ENCODE peak calls at places on chromosome 3, in ten cellular contexts. O, D, R, Y, X, V, U, L, T and N are unnamed samples.

GRCh38 chr3:178381555-178381954 is 154.7 kb upstream of the KCNMB2 start:
- DNase-seq in O (no peak), D (no peak), R (peak), Y (no peak), X (no peak), V (no peak), U (no peak), L (no peak), T (no peak), N (no peak)

GRCh38 chr3:189685854-189686253 is 54.7 kb downstream of the TP63 start:
- DNase-seq in O (no peak), D (no peak), R (peak), Y (no peak), X (peak), V (no peak), U (no peak), L (peak), T (peak), N (no peak)

GRCh38 chr3:176690470-176690869 is 506.8 kb downstream of the TBL1XR1 start:
- DNase-seq in O (no peak), D (no peak), R (no peak), Y (no peak), X (no peak), V (no peak), U (no peak), L (no peak), T (no peak), N (no peak)

GRCh38 chr3:193780810-193781472 is 187.9 kb downstream of the OPA1 start:
- DNase-seq in O (no peak), D (peak), R (peak), Y (no peak), X (peak), V (peak), U (peak), L (peak), T (peak), N (no peak)

GRCh38 chr3:108073712-108074431 is 17.0 kb downstream of the CD47 start:
- DNase-seq in O (no peak), D (no peak), R (peak), Y (no peak), X (no peak), V (no peak), U (no peak), L (no peak), T (no peak), N (no peak)

GRCh38 chr3:33440328-33440577 is at the start of gene UBP1:
- DNase-seq in O (no peak), D (no peak), R (no peak), Y (no peak), X (no peak), V (peak), U (peak), L (no peak), T (no peak), N (no peak)

GRCh38 chr3:183490653-183491052 is 62.2 kb upstream of the MCF2L2 start:
- DNase-seq in O (no peak), D (no peak), R (peak), Y (no peak), X (no peak), V (no peak), U (no peak), L (no peak), T (no peak), N (no peak)

GRCh38 chr3:170054204-170054603 is 16.4 kb downstream of the GPR160 start:
- DNase-seq in O (no peak), D (no peak), R (no peak), Y (no peak), X (no peak), V (no peak), U (no peak), L (no peak), T (no peak), N (no peak)

GRCh38 chr3:122100591-122101491 is 45.7 kb downstream of the CD86 start:
- DNase-seq in O (peak), D (no peak), R (peak), Y (peak), X (no peak), V (no peak), U (peak), L (peak), T (no peak), N (no peak)

GRCh38 chr3:144112437-144112836 is 140.8 kb downstream of the DIPK2A start:
- DNase-seq in O (no peak), D (no peak), R (no peak), Y (no peak), X (no peak), V (no peak), U (no peak), L (no peak), T (no peak), N (no peak)

GRCh38 chr3:10245313-10245712 is 2.9 kb upstream of the TATDN2 start:
- DNase-seq in O (no peak), D (no peak), R (no peak), Y (no peak), X (no peak), V (no peak), U (no peak), L (no peak), T (no peak), N (no peak)

GRCh38 chr3:143201066-143201465 is 81.5 kb downstream of the CHST2 start:
- DNase-seq in O (no peak), D (no peak), R (no peak), Y (no peak), X (no peak), V (no peak), U (no peak), L (no peak), T (no peak), N (no peak)

GRCh38 chr3:171396048-171396447 is 64.2 kb downstream of the TNIK start:
- DNase-seq in O (no peak), D (no peak), R (no peak), Y (no peak), X (no peak), V (no peak), U (no peak), L (peak), T (no peak), N (no peak)

GRCh38 chr3:38327335-38328009 is 19.1 kb upstream of the XYLB start:
- DNase-seq in O (no peak), D (no peak), R (peak), Y (no peak), X (no peak), V (no peak), U (no peak), L (peak), T (no peak), N (no peak)

GRCh38 chr3:181316481-181316880 is 326.9 kb upstream of the DNAJC19 start:
- DNase-seq in O (no peak), D (no peak), R (peak), Y (no peak), X (peak), V (no peak), U (no peak), L (peak), T (no peak), N (no peak)

GRCh38 chr3:147424325-147424910 is 15.3 kb downstream of the ZIC1 start:
- DNase-seq in O (no peak), D (no peak), R (no peak), Y (no peak), X (peak), V (no peak), U (no peak), L (no peak), T (no peak), N (no peak)

GRCh38 chr3:99789322-99789721 is 28.3 kb upstream of the CMSS1 start:
- DNase-seq in O (no peak), D (no peak), R (peak), Y (no peak), X (peak), V (no peak), U (no peak), L (peak), T (peak), N (no peak)

GRCh38 chr3:161419555-161420333 is 48.4 kb upstream of the SPTSSB start:
- DNase-seq in O (no peak), D (no peak), R (no peak), Y (no peak), X (no peak), V (no peak), U (no peak), L (no peak), T (no peak), N (no peak)

GRCh38 chr3:129434140-129434539 is 5.6 kb downstream of the MBD4 start:
- DNase-seq in O (no peak), D (no peak), R (no peak), Y (no peak), X (no peak), V (no peak), U (no peak), L (no peak), T (no peak), N (no peak)

GRCh38 chr3:129432036-129432435 is 3.6 kb upstream of the EFCAB12 start:
- DNase-seq in O (no peak), D (no peak), R (no peak), Y (no peak), X (no peak), V (no peak), U (no peak), L (peak), T (no peak), N (no peak)

GRCh38 chr3:129433565-129433964 is 5.1 kb upstream of the EFCAB12 start:
- DNase-seq in O (no peak), D (no peak), R (no peak), Y (no peak), X (no peak), V (no peak), U (no peak), L (no peak), T (no peak), N (no peak)

GRCh38 chr3:129435367-129435766 is 4.4 kb downstream of the MBD4 start:
- DNase-seq in O (no peak), D (no peak), R (no peak), Y (no peak), X (no peak), V (no peak), U (no peak), L (no peak), T (no peak), N (no peak)

GRCh38 chr3:129432671-129433070 is 4.2 kb upstream of the EFCAB12 start:
- DNase-seq in O (no peak), D (no peak), R (no peak), Y (no peak), X (no peak), V (no peak), U (no peak), L (no peak), T (no peak), N (no peak)
- TF ChIP-seq CTCF in O (no peak), D (no peak), R (no peak), Y (no peak), X (no peak), V (no peak), U (no peak), L (no peak), T (no peak), N (no peak)

DNA sequence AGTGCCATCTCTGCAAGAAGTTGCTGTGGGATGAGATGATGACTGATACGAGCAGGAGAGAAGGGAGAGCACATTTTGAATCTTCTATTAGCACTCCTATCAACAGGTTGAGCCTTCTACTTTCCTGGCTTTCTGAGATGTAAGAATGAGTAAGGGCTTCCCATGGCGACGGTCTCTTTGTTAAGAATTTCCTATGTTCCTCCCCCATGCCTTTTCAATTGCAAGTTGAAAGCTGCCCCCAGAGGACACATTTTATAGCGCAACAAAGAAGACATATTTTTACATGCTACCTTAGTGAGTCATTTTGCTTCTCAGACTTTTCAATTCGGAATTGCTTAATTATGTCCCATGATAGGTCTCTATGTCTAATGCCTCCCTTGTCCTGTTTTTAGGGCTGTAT is 71.3 kb upstream of the LRTM1 start:
- DNase-seq in O (no peak), D (no peak), R (peak), Y (no peak), X (peak), V (no peak), U (no peak), L (peak), T (peak), N (no peak)
- TF ChIP-seq CTCF in O (peak), D (no peak), R (no peak), Y (no peak), X (peak), V (no peak), U (peak), L (peak), T (peak), N (peak)

DNA sequence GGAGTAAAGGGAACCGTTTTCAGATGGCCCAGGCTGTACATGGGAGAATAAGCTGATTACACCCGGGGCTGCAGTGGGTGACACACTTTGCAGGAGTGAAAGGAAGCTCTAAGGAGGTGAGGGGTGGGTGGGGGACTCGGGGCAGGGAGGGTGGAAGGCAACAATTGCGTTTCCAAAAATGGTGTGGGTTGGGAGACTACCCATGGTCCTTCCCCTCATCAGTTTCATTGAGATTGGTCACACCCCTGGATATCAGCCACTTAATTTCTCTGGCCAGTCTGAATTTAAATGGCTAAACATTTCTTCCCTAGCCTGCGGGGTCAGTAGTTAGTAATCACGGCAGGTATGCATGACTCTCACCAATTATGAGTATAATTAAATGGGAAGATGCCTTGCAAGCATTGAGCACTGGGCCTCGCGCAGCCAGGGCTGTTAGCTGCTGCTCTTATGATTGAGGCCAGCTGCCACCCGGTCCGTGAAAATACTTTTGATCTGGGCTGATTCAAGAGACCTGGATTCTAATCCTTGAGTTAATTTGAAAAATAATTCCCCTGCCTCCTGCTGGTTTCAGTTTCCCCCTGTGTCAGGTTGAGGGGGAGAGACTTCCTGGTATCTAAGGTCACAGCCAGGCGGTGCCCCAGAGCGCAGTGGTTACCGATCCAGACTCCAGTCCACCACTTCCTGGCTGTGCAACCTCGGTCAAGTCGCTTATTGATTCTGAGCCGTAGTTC is 23.3 kb downstream of the SLC6A6 start:
- DNase-seq in O (peak), D (no peak), R (peak), Y (peak), X (no peak), V (no peak), U (peak), L (no peak), T (no peak), N (no peak)
- TF ChIP-seq CTCF in O (peak), D (no peak), R (no peak), Y (no peak), X (no peak), V (no peak), U (peak), L (no peak), T (no peak), N (no peak)

GRCh38 chr3:16828815-16829214 is 55.9 kb upstream of the PLCL2 start:
- DNase-seq in O (peak), D (no peak), R (peak), Y (peak), X (no peak), V (no peak), U (no peak), L (peak), T (peak), N (no peak)
- TF ChIP-seq CTCF in O (peak), D (no peak), R (peak), Y (peak), X (peak), V (peak), U (peak), L (peak), T (peak), N (no peak)

DNA sequence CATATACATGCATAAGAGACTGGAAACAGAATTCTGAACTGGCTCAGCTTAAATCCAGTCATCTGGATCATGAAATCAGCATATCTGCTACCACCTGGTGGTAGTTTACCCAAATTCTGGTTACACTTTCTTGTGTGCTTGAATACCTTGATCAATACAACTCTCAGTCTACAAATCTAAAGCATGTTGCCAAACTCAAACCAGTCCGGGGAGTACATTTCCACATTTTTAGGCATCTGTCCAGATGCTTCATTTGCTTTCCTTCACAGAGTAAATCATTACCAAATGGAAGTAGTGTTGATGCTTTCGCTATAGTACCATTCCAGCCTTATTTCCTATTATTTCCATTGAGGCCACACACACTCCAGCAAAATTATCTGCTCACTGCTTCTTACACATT is 126.4 kb downstream of the P2RY1 start:
- DNase-seq in O (no peak), D (no peak), R (peak), Y (no peak), X (no peak), V (no peak), U (no peak), L (peak), T (no peak), N (no peak)
- TF ChIP-seq CTCF in O (no peak), D (no peak), R (peak), Y (no peak), X (peak), V (peak), U (peak), L (peak), T (no peak), N (peak)

GRCh38 chr3:43155464-43156121 is 49.7 kb upstream of the POMGNT2 start:
- DNase-seq in O (no peak), D (peak), R (peak), Y (no peak), X (peak), V (peak), U (no peak), L (peak), T (peak), N (no peak)
- TF ChIP-seq CTCF in O (no peak), D (peak), R (peak), Y (no peak), X (peak), V (peak), U (no peak), L (peak), T (peak), N (peak)